ENCODE peak calls at places on chromosomes 7 and 10, in five cellular contexts. A is CD8-positive, alpha-beta T cell; B is IMR-90; F is right lobe of liver; T is CD8-positive, alpha-beta memory T cell. L is an unnamed sample. For H3K9me3, the result is how much of the 10 kb centered on the place peaks cover.

GRCh38 chr7:44274623-44274975 is 50.8 kb downstream of the CAMK2B start:
- DNase-seq in A (no peak), B (no peak), F (peak), T (no peak), L (no peak)

GRCh38 chr10:110263164-110263563 is 41.6 kb downstream of the SMNDC1 start:
- DNase-seq in A (no peak), B (no peak), F (no peak), T (no peak), L (no peak)

GRCh38 chr7:28700790-28701203 is 257.3 kb downstream of the TRIL start:
- DNase-seq in A (no peak), B (peak), F (no peak), T (no peak), L (no peak)

GRCh38 chr7:123748171-123748733 is 551 bp downstream of the WASL start:
- DNase-seq in A (peak), B (peak), F (peak), T (peak), L (peak)

GRCh38 chr7:71506822-71507221 is 374.9 kb downstream of the GALNT17 start:
- DNase-seq in A (no peak), B (no peak), F (no peak), T (no peak), L (no peak)

GRCh38 chr7:27994639-27995038 is 186.0 kb downstream of the JAZF1 start:
- DNase-seq in A (no peak), B (peak), F (no peak), T (no peak), L (no peak)

GRCh38 chr10:78925800-78926319 is 142.9 kb upstream of the ZMIZ1 start:
- DNase-seq in A (no peak), B (peak), F (no peak), T (no peak), L (no peak)

GRCh38 chr7:16811555-16811954 is 6.8 kb upstream of the AGR2 start:
- DNase-seq in A (no peak), B (peak), F (no peak), T (no peak), L (no peak)

GRCh38 chr7:144384555-144385245 is 18.8 kb downstream of the NOBOX start:
- DNase-seq in A (no peak), B (no peak), F (no peak), T (no peak), L (no peak)

GRCh38 chr7:141978351-141978750 is 4.8 kb upstream of the TAS2R38 start:
- DNase-seq in A (no peak), B (no peak), F (no peak), T (no peak), L (no peak)

GRCh38 chr10:36573246-36573645 is 552.2 kb upstream of the ANKRD30A start:
- DNase-seq in A (no peak), B (no peak), F (no peak), T (no peak), L (no peak)

GRCh38 chr10:11331706-11332105 is 279.7 kb downstream of the USP6NL start:
- DNase-seq in A (no peak), B (peak), F (no peak), T (no peak), L (no peak)

GRCh38 chr7:50449881-50450690 is at the start of gene FIGNL1:
- DNase-seq in A (peak), B (peak), F (peak), T (peak), L (peak)

GRCh38 chr10:14772399-14772798 is 2.3 kb downstream of the FAM107B start:
- DNase-seq in A (no peak), B (no peak), F (no peak), T (no peak), L (no peak)

GRCh38 chr7:148911626-148912025 is 27.5 kb upstream of the EZH2 start:
- DNase-seq in A (no peak), B (no peak), F (no peak), T (no peak), L (no peak)

GRCh38 chr7:148700693-148701092 is 2.0 kb downstream of the CUL1 start:
- DNase-seq in A (peak), B (peak), F (no peak), T (no peak), L (peak)

GRCh38 chr10:8325417-8325980 is 271.0 kb downstream of the GATA3 start:
- DNase-seq in A (no peak), B (no peak), F (no peak), T (no peak), L (no peak)

GRCh38 chr10:7855205-7855604 is 36.9 kb downstream of the TAF3 start:
- DNase-seq in A (no peak), B (no peak), F (no peak), T (no peak), L (no peak)

GRCh38 chr10:127405221-127405620 is 143.9 kb upstream of the NPS start:
- DNase-seq in A (no peak), B (peak), F (no peak), T (no peak), L (no peak)

GRCh38 chr10:102230861-102231356 is 4.8 kb downstream of the ELOVL3 start:
- DNase-seq in A (peak), B (no peak), F (peak), T (peak), L (peak)

GRCh38 chr10:101888251-101888949 is 44.8 kb upstream of the KCNIP2 start:
- DNase-seq in A (no peak), B (no peak), F (no peak), T (no peak), L (no peak)

GRCh38 chr7:55178292-55178862 is 159.6 kb downstream of the EGFR start:
- DNase-seq in A (no peak), B (no peak), F (no peak), T (no peak), L (no peak)

GRCh38 chr7:129609666-129610065 is 1.9 kb upstream of the NRF1 start:
- DNase-seq in A (no peak), B (no peak), F (no peak), T (no peak), L (no peak)

GRCh38 chr10:78248651-78249464 is 215.2 kb downstream of the RPS24 start:
- DNase-seq in A (no peak), B (peak), F (no peak), T (no peak), L (no peak)

GRCh38 chr7:98289333-98289875 is 7.9 kb downstream of the BRI3 start:
- DNase-seq in A (no peak), B (no peak), F (no peak), T (no peak), L (no peak)

GRCh38 chr10:34169677-34170076 is 645.4 kb downstream of the PARD3 start:
- DNase-seq in A (no peak), B (no peak), F (no peak), T (no peak), L (no peak)

GRCh38 chr10:14781763-14782162 is 7.1 kb upstream of the FAM107B start:
- DNase-seq in A (no peak), B (no peak), F (no peak), T (no peak), L (no peak)

GRCh38 chr7:100603697-100604077 is 1.5 kb downstream of the PCOLCE start:
- DNase-seq in A (no peak), B (peak), F (no peak), T (no peak), L (no peak)

GRCh38 chr7:28165971-28166955 is 14.3 kb downstream of the JAZF1 start:
- DNase-seq in A (no peak), B (peak), F (no peak), T (no peak), L (no peak)

GRCh38 chr10:15209827-15210509 is 41.5 kb upstream of the NMT2 start:
- DNase-seq in A (peak), B (peak), F (peak), T (peak), L (peak)

GRCh38 chr10:12018438-12019342 is 23.9 kb downstream of the UPF2 start:
- DNase-seq in A (no peak), B (peak), F (no peak), T (no peak), L (no peak)

GRCh38 chr10:28072573-28072972 is 73.7 kb upstream of the ODAD2 start:
- DNase-seq in A (no peak), B (peak), F (no peak), T (no peak), L (no peak)

GRCh38 chr7:43513236-43513635 is 69.7 kb upstream of the STK17A start:
- DNase-seq in A (no peak), B (no peak), F (no peak), T (no peak), L (no peak)

GRCh38 chr7:93622036-93622714 is 47.7 kb upstream of the CALCR start:
- DNase-seq in A (no peak), B (peak), F (no peak), T (no peak), L (no peak)

GRCh38 chr7:132298782-132299181 is 277.5 kb downstream of the PLXNA4 start:
- DNase-seq in A (no peak), B (peak), F (no peak), T (no peak), L (no peak)

GRCh38 chr7:12385364-12385786 is 18.3 kb downstream of the VWDE start:
- DNase-seq in A (no peak), B (no peak), F (no peak), T (no peak), L (no peak)

GRCh38 chr10:555281-555680 is 134.2 kb downstream of the DIP2C start:
- DNase-seq in A (no peak), B (no peak), F (no peak), T (no peak), L (no peak)

GRCh38 chr7:4833691-4834600 is 27.9 kb downstream of the PAPOLB start:
- DNase-seq in A (no peak), B (no peak), F (no peak), T (no peak), L (no peak)

GRCh38 chr7:106681815-106682495 is 21.0 kb upstream of the CCDC71L start:
- DNase-seq in A (no peak), B (peak), F (no peak), T (no peak), L (no peak)

GRCh38 chr7:71752171-71752935 is 620.4 kb downstream of the GALNT17 start:
- DNase-seq in A (no peak), B (no peak), F (peak), T (no peak), L (no peak)

DNA sequence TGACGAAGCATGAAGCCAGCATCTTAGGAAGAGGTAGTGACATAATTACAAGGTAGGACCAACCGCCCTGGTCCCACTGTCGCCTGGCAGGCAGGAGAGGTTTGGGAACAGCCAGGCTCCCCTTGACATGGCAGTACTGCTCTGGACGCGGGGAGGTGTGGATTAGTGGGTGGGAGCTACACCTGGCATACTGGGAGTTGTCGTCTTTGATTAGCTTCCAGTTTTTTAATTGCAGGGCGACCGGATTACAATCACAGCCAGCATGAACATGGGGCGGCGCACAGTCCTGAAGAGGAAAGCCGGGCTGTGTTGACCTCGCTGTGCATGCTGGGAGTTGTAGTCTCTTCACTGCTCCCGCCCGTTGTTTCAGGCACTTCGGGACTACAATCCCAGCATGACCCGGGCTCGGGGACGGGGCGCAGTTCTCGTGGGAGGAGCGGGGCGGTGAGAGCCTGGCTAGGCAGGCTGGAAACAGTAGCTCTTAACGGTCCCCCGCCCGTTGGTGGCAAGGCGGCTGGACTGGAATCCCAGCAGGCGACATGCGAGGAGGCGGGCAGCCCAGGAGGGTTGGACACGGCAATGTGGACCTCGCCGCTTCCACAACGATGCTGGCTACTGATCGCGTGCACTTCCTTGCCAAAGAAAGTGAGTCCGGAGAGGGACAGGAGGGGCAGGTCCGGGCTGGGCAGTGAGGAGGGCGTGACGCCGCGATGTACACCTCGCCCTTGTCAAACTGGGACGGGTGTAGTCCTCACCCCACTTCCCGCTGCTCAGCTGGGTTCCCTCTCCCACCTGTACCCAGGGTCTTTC is 98.0 kb upstream of the ZNF722 start:
- DNase-seq in A (peak), B (no peak), F (peak), T (peak), L (peak)
- H3K9me3 ChIP-seq in A (under half), B (under half), F (under half), T (under half), L (under half)

GRCh38 chr7:157719705-157720655 is 383.2 kb downstream of the DNAJB6 start:
- DNase-seq in A (no peak), B (no peak), F (no peak), T (no peak), L (no peak)
- H3K9me3 ChIP-seq in A (under half), B (half or more), F (under half), T (under half), L (under half)

GRCh38 chr10:103677486-103677885 is 177.9 kb downstream of the SH3PXD2A start:
- DNase-seq in A (no peak), B (no peak), F (no peak), T (no peak), L (no peak)
- H3K9me3 ChIP-seq in A (under half), B (under half), F (under half), T (under half), L (under half)

GRCh38 chr7:158356454-158356853 is 231.2 kb downstream of the PTPRN2 start:
- DNase-seq in A (no peak), B (no peak), F (no peak), T (no peak), L (no peak)
- H3K9me3 ChIP-seq in A (under half), B (under half), F (under half), T (under half), L (under half)

L was measured in CD4-positive, alpha-beta T cell.